ENCODE peak calls at places on chromosome 10, in eight cellular contexts. One of them, this sample, is unnamed.
A peak's percentile ranks its signal among the peaks of the same experiment; 100 is the strongest.

GRCh38 chr10:56240471-56240870 is 120.6 kb downstream of the ZWINT start:
- DNase-seq in foreskin fibroblast: no peak
- DNase-seq in GM12864: no peak
- DNase-seq in A549: no peak
- DNase-seq in GM10248: no peak
- DNase-seq in PC-9: no peak
- DNase-seq in K562: no peak
- DNase-seq in upper lobe of right lung: no peak
- DNase-seq in this sample: no peak

GRCh38 chr10:33001908-33002492 is 44.0 kb upstream of the ITGB1 start:
- DNase-seq in foreskin fibroblast: no peak
- DNase-seq in GM12864: no peak
- DNase-seq in A549: no peak
- DNase-seq in GM10248: no peak
- DNase-seq in PC-9: no peak
- DNase-seq in K562: no peak
- DNase-seq in upper lobe of right lung: no peak
- DNase-seq in this sample: no peak

GRCh38 chr10:80407836-80408197 is 534 bp upstream of the PRXL2A start:
- DNase-seq in foreskin fibroblast: peak; percentile 28
- DNase-seq in GM12864: no peak
- DNase-seq in A549: peak; percentile 74
- DNase-seq in GM10248: no peak
- DNase-seq in PC-9: peak; percentile 67
- DNase-seq in K562: no peak
- DNase-seq in upper lobe of right lung: peak; percentile 79
- DNase-seq in this sample: no peak

GRCh38 chr10:9096288-9096687 is 1041.8 kb downstream of the GATA3 start:
- DNase-seq in foreskin fibroblast: no peak
- DNase-seq in GM12864: no peak
- DNase-seq in A549: no peak
- DNase-seq in GM10248: no peak
- DNase-seq in PC-9: no peak
- DNase-seq in K562: no peak
- DNase-seq in upper lobe of right lung: no peak
- DNase-seq in this sample: no peak

GRCh38 chr10:79073784-79074432 is 5.1 kb downstream of the ZMIZ1 start:
- DNase-seq in foreskin fibroblast: peak; percentile 48
- DNase-seq in GM12864: no peak
- DNase-seq in A549: no peak
- DNase-seq in GM10248: no peak
- DNase-seq in PC-9: no peak
- DNase-seq in K562: no peak
- DNase-seq in upper lobe of right lung: peak; percentile 79
- DNase-seq in this sample: no peak

GRCh38 chr10:24575462-24576002 is 148.2 kb downstream of the ARHGAP21 start:
- DNase-seq in foreskin fibroblast: peak; percentile 33
- DNase-seq in GM12864: no peak
- DNase-seq in A549: no peak
- DNase-seq in GM10248: no peak
- DNase-seq in PC-9: no peak
- DNase-seq in K562: no peak
- DNase-seq in upper lobe of right lung: no peak
- DNase-seq in this sample: no peak

GRCh38 chr10:127194598-127194997 is 1.8 kb downstream of the INSYN2A start:
- DNase-seq in foreskin fibroblast: peak; percentile 5
- DNase-seq in GM12864: no peak
- DNase-seq in A549: no peak
- DNase-seq in GM10248: no peak
- DNase-seq in PC-9: no peak
- DNase-seq in K562: no peak
- DNase-seq in upper lobe of right lung: no peak
- DNase-seq in this sample: no peak

GRCh38 chr10:77086081-77086480 is 551.5 kb downstream of the KCNMA1 start:
- DNase-seq in foreskin fibroblast: no peak
- DNase-seq in GM12864: no peak
- DNase-seq in A549: no peak
- DNase-seq in GM10248: no peak
- DNase-seq in PC-9: no peak
- DNase-seq in K562: no peak
- DNase-seq in upper lobe of right lung: no peak
- DNase-seq in this sample: no peak

GRCh38 chr10:114375082-114375481 is 29.2 kb downstream of the AFAP1L2 start:
- DNase-seq in foreskin fibroblast: no peak
- DNase-seq in GM12864: no peak
- DNase-seq in A549: no peak
- DNase-seq in GM10248: no peak
- DNase-seq in PC-9: no peak
- DNase-seq in K562: no peak
- DNase-seq in upper lobe of right lung: no peak
- DNase-seq in this sample: no peak

GRCh38 chr10:33193057-33193866 is 141.2 kb downstream of the NRP1 start:
- DNase-seq in foreskin fibroblast: peak; percentile 89
- DNase-seq in GM12864: peak; percentile 15
- DNase-seq in A549: peak; percentile 75
- DNase-seq in GM10248: peak; percentile 55
- DNase-seq in PC-9: peak; percentile 75
- DNase-seq in K562: peak; percentile 55
- DNase-seq in upper lobe of right lung: peak; percentile 75
- DNase-seq in this sample: peak; percentile 55

GRCh38 chr10:6182454-6183098 is 20.2 kb upstream of the PFKFB3 start:
- DNase-seq in foreskin fibroblast: no peak
- DNase-seq in GM12864: no peak
- DNase-seq in A549: no peak
- DNase-seq in GM10248: no peak
- DNase-seq in PC-9: no peak
- DNase-seq in K562: no peak
- DNase-seq in upper lobe of right lung: peak; percentile 59
- DNase-seq in this sample: no peak

GRCh38 chr10:10852464-10852863 is 165.2 kb upstream of the CELF2 start:
- DNase-seq in foreskin fibroblast: peak; percentile 44
- DNase-seq in GM12864: no peak
- DNase-seq in A549: no peak
- DNase-seq in GM10248: no peak
- DNase-seq in PC-9: no peak
- DNase-seq in K562: no peak
- DNase-seq in upper lobe of right lung: no peak
- DNase-seq in this sample: no peak

GRCh38 chr10:111877274-111877673 is 306.3 kb downstream of the GPAM start:
- DNase-seq in foreskin fibroblast: no peak
- DNase-seq in GM12864: no peak
- DNase-seq in A549: no peak
- DNase-seq in GM10248: no peak
- DNase-seq in PC-9: no peak
- DNase-seq in K562: no peak
- DNase-seq in upper lobe of right lung: no peak
- DNase-seq in this sample: no peak

GRCh38 chr10:17033529-17034250 is 95.9 kb downstream of the CUBN start:
- DNase-seq in foreskin fibroblast: peak; percentile 70
- DNase-seq in GM12864: no peak
- DNase-seq in A549: no peak
- DNase-seq in GM10248: no peak
- DNase-seq in PC-9: no peak
- DNase-seq in K562: no peak
- DNase-seq in upper lobe of right lung: no peak
- DNase-seq in this sample: no peak

GRCh38 chr10:50393784-50394183 is 142.5 kb upstream of the ASAH2 start:
- DNase-seq in foreskin fibroblast: peak; percentile 25
- DNase-seq in GM12864: no peak
- DNase-seq in A549: peak; percentile 32
- DNase-seq in GM10248: no peak
- DNase-seq in PC-9: no peak
- DNase-seq in K562: peak; percentile 40
- DNase-seq in upper lobe of right lung: no peak
- DNase-seq in this sample: no peak

GRCh38 chr10:17009228-17009700 is 120.3 kb downstream of the CUBN start:
- DNase-seq in foreskin fibroblast: peak; percentile 90
- DNase-seq in GM12864: no peak
- DNase-seq in A549: no peak
- DNase-seq in GM10248: no peak
- DNase-seq in PC-9: no peak
- DNase-seq in K562: no peak
- DNase-seq in upper lobe of right lung: no peak
- DNase-seq in this sample: no peak

GRCh38 chr10:58350023-58350422 is 15.2 kb downstream of the UBE2D1 start:
- DNase-seq in foreskin fibroblast: no peak
- DNase-seq in GM12864: no peak
- DNase-seq in A549: no peak
- DNase-seq in GM10248: no peak
- DNase-seq in PC-9: no peak
- DNase-seq in K562: no peak
- DNase-seq in upper lobe of right lung: no peak
- DNase-seq in this sample: no peak

GRCh38 chr10:125397608-125398007 is 237.2 kb upstream of the CTBP2 start:
- DNase-seq in foreskin fibroblast: no peak
- DNase-seq in GM12864: no peak
- DNase-seq in A549: no peak
- DNase-seq in GM10248: no peak
- DNase-seq in PC-9: no peak
- DNase-seq in K562: no peak
- DNase-seq in upper lobe of right lung: no peak
- DNase-seq in this sample: no peak

GRCh38 chr10:3776796-3777571 is 8.0 kb downstream of the KLF6 start:
- DNase-seq in foreskin fibroblast: peak; percentile 91
- DNase-seq in GM12864: no peak
- DNase-seq in A549: no peak
- DNase-seq in GM10248: no peak
- DNase-seq in PC-9: peak; percentile 74
- DNase-seq in K562: peak; percentile 25
- DNase-seq in upper lobe of right lung: no peak
- DNase-seq in this sample: no peak

GRCh38 chr10:484441-484924 is 205.0 kb downstream of the DIP2C start:
- DNase-seq in foreskin fibroblast: peak; percentile 41
- DNase-seq in GM12864: no peak
- DNase-seq in A549: no peak
- DNase-seq in GM10248: peak; percentile 43
- DNase-seq in PC-9: no peak
- DNase-seq in K562: no peak
- DNase-seq in upper lobe of right lung: peak; percentile 74
- DNase-seq in this sample: peak; percentile 65

GRCh38 chr10:74078037-74078436 is 72.6 kb downstream of the AP3M1 start:
- DNase-seq in foreskin fibroblast: no peak
- DNase-seq in GM12864: no peak
- DNase-seq in A549: no peak
- DNase-seq in GM10248: no peak
- DNase-seq in PC-9: no peak
- DNase-seq in K562: no peak
- DNase-seq in upper lobe of right lung: no peak
- DNase-seq in this sample: no peak

GRCh38 chr10:94524711-94525110 is 20.9 kb upstream of the HELLS start:
- DNase-seq in foreskin fibroblast: no peak
- DNase-seq in GM12864: no peak
- DNase-seq in A549: no peak
- DNase-seq in GM10248: no peak
- DNase-seq in PC-9: no peak
- DNase-seq in K562: no peak
- DNase-seq in upper lobe of right lung: no peak
- DNase-seq in this sample: no peak

GRCh38 chr10:22620140-22620857 is 94.1 kb downstream of the PIP4K2A start:
- DNase-seq in foreskin fibroblast: peak; percentile 98
- DNase-seq in GM12864: no peak
- DNase-seq in A549: peak; percentile 86
- DNase-seq in GM10248: no peak
- DNase-seq in PC-9: peak; percentile 62
- DNase-seq in K562: peak; percentile 25
- DNase-seq in upper lobe of right lung: no peak
- DNase-seq in this sample: no peak

GRCh38 chr10:111511751-111512150 is 434.9 kb downstream of the ADRA2A start:
- DNase-seq in foreskin fibroblast: no peak
- DNase-seq in GM12864: no peak
- DNase-seq in A549: no peak
- DNase-seq in GM10248: no peak
- DNase-seq in PC-9: no peak
- DNase-seq in K562: no peak
- DNase-seq in upper lobe of right lung: no peak
- DNase-seq in this sample: no peak

GRCh38 chr10:133261726-133262325 is 14.8 kb downstream of the ADAM8 start:
- DNase-seq in foreskin fibroblast: peak; percentile 84
- DNase-seq in GM12864: no peak
- DNase-seq in A549: peak; percentile 70
- DNase-seq in GM10248: peak; percentile 95
- DNase-seq in PC-9: peak; percentile 64
- DNase-seq in K562: peak; percentile 92
- DNase-seq in upper lobe of right lung: peak; percentile 95
- DNase-seq in this sample: peak; percentile 97

GRCh38 chr10:43420369-43421200 is 11.6 kb upstream of the HNRNPF start:
- DNase-seq in foreskin fibroblast: peak; percentile 94
- DNase-seq in GM12864: no peak
- DNase-seq in A549: peak; percentile 49
- DNase-seq in GM10248: peak; percentile 76
- DNase-seq in PC-9: peak; percentile 91
- DNase-seq in K562: peak; percentile 68
- DNase-seq in upper lobe of right lung: peak; percentile 95
- DNase-seq in this sample: peak; percentile 80
- TF ChIP-seq CTCF in foreskin fibroblast: peak; percentile 14
- TF ChIP-seq CTCF in GM12864: peak; percentile 20
- TF ChIP-seq CTCF in A549: peak; percentile 14
- TF ChIP-seq CTCF in GM10248: peak; percentile 41
- TF ChIP-seq CTCF in PC-9: no peak
- TF ChIP-seq CTCF in K562: peak; percentile 15
- TF ChIP-seq CTCF in upper lobe of right lung: peak; percentile 25
- TF ChIP-seq CTCF in this sample: peak; percentile 36

GRCh38 chr10:118564652-118565051 is 30.8 kb downstream of the PRLHR start:
- DNase-seq in foreskin fibroblast: peak; percentile 61
- DNase-seq in GM12864: no peak
- DNase-seq in A549: peak; percentile 35
- DNase-seq in GM10248: no peak
- DNase-seq in PC-9: peak; percentile 24
- DNase-seq in K562: peak; percentile 22
- DNase-seq in upper lobe of right lung: no peak
- DNase-seq in this sample: no peak
- TF ChIP-seq CTCF in foreskin fibroblast: no peak
- TF ChIP-seq CTCF in GM12864: no peak
- TF ChIP-seq CTCF in A549: peak; percentile 16
- TF ChIP-seq CTCF in GM10248: no peak
- TF ChIP-seq CTCF in PC-9: peak; percentile 39
- TF ChIP-seq CTCF in K562: peak; percentile 53
- TF ChIP-seq CTCF in upper lobe of right lung: no peak
- TF ChIP-seq CTCF in this sample: no peak

DNA sequence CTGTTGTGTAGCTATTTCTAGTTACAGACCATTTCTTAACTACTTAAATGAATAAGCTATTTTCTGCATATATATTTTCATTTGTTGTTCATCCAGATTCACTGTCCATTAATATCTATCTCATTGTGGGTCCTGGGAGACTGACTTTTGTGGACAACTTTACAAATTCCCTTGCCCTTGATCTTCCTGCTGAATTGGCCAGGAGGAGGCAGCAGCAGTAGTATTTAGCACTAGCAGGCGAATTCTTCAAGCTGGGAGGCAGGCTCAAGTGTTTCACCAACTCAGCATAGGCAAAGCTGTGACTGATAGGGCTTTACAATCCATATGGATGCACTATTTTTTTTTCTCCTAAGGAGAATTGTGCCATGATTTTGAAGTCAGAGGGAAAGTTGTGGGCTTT is 461.0 kb upstream of the NRG3 start:
- DNase-seq in foreskin fibroblast: no peak
- DNase-seq in GM12864: no peak
- DNase-seq in A549: no peak
- DNase-seq in GM10248: no peak
- DNase-seq in PC-9: no peak
- DNase-seq in K562: no peak
- DNase-seq in upper lobe of right lung: no peak
- DNase-seq in this sample: no peak
- TF ChIP-seq CTCF in foreskin fibroblast: no peak
- TF ChIP-seq CTCF in GM12864: no peak
- TF ChIP-seq CTCF in A549: no peak
- TF ChIP-seq CTCF in GM10248: no peak
- TF ChIP-seq CTCF in PC-9: no peak
- TF ChIP-seq CTCF in K562: no peak
- TF ChIP-seq CTCF in upper lobe of right lung: no peak
- TF ChIP-seq CTCF in this sample: no peak

GRCh38 chr10:69123747-69124557 is at the start of gene VPS26A:
- DNase-seq in foreskin fibroblast: peak; percentile 99
- DNase-seq in GM12864: peak; percentile 86
- DNase-seq in A549: peak; percentile 92
- DNase-seq in GM10248: peak; percentile 100
- DNase-seq in PC-9: peak; percentile 100
- DNase-seq in K562: peak; percentile 100
- DNase-seq in upper lobe of right lung: peak; percentile 100
- DNase-seq in this sample: peak; percentile 100
- TF ChIP-seq CTCF in foreskin fibroblast: peak; percentile 39
- TF ChIP-seq CTCF in GM12864: peak; percentile 61
- TF ChIP-seq CTCF in A549: peak; percentile 58
- TF ChIP-seq CTCF in GM10248: peak; percentile 66
- TF ChIP-seq CTCF in PC-9: peak; percentile 20
- TF ChIP-seq CTCF in K562: peak; percentile 65
- TF ChIP-seq CTCF in upper lobe of right lung: no peak
- TF ChIP-seq CTCF in this sample: no peak